ENCODE peak calls at places on chromosomes 7 and 10, in six cellular contexts. F, H, Q, D, L and I are unnamed samples.

GRCh38 chr10:113322843-113323242 is 230.0 kb upstream of the HABP2 start:
- DNase-seq in F (no peak), L (no peak), H (no peak), D (no peak), Q (no peak), I (no peak)

GRCh38 chr10:131031346-131031745 is 280.2 kb downstream of the TCERG1L start:
- DNase-seq in H (no peak), Q (no peak), D (no peak), F (no peak), L (no peak), I (no peak)

GRCh38 chr7:122412886-122413285 is 108.3 kb upstream of the FEZF1 start:
- DNase-seq in F (no peak), H (no peak), Q (no peak), D (no peak), L (no peak), I (no peak)

GRCh38 chr10:44935201-44935960 is 24.2 kb upstream of the RASSF4 start:
- DNase-seq in Q (no peak), H (no peak), D (no peak), L (no peak), F (no peak), I (no peak)

GRCh38 chr7:11373546-11374142 is 400.0 kb downstream of the PHF14 start:
- DNase-seq in F (no peak), H (no peak), L (no peak), D (no peak), Q (no peak), I (no peak)

GRCh38 chr7:79988642-79989041 is 146.0 kb upstream of the GNAI1 start:
- DNase-seq in H (no peak), L (no peak), Q (no peak), F (no peak), D (no peak), I (no peak)

GRCh38 chr10:121975295-121976086 is 474 bp upstream of the NSMCE4A start:
- DNase-seq in L (no peak), F (no peak), D (no peak), H (no peak), Q (no peak), I (no peak)

GRCh38 chr7:149854611-149855367 is 16.6 kb downstream of the ZNF862 start:
- DNase-seq in F (no peak), D (peak; percentile 30), H (no peak), L (peak; percentile 27), Q (no peak), I (peak; percentile 50)

GRCh38 chr10:10010397-10010796 is 1007.3 kb upstream of the CELF2 start:
- DNase-seq in L (no peak), Q (no peak), H (no peak), D (no peak), F (no peak), I (no peak)